ENCODE peak calls at places on chromosomes 11 and 22, in four cellular contexts. R is sigmoid colon, W is transverse colon, V is prostate gland. H is an unnamed sample.

GRCh38 chr11:88979641-88980040 is 86.1 kb downstream of the GRM5 start:
- DNase-seq in R (no peak), V (no peak), W (no peak), H (no peak)

GRCh38 chr22:49011379-49011768 is 816.3 kb downstream of the BRD1 start:
- DNase-seq in R (peak; percentile 25), W (no peak), V (no peak), H (peak; percentile 61)

GRCh38 chr11:49377978-49378377 is 169.6 kb upstream of the FOLH1 start:
- DNase-seq in V (no peak), R (no peak), W (no peak), H (no peak)

GRCh38 chr11:78560826-78561484 is 13.7 kb downstream of the NARS2 start:
- DNase-seq in R (no peak), W (no peak), V (no peak), H (no peak)

GRCh38 chr11:100484948-100485347 is 202.1 kb upstream of the ARHGAP42 start:
- DNase-seq in R (no peak), W (no peak), V (no peak), H (no peak)

GRCh38 chr11:125128450-125128849 is 17.0 kb upstream of the TMEM218 start:
- DNase-seq in R (no peak), W (no peak), V (no peak), H (no peak)

GRCh38 chr11:15931497-15931896 is 424.8 kb downstream of the SOX6 start:
- DNase-seq in R (no peak), V (no peak), W (no peak), H (no peak)

GRCh38 chr11:66326261-66327111 is 9.6 kb upstream of the CD248 start:
- DNase-seq in V (no peak), W (no peak), R (peak; percentile 82), H (no peak)

GRCh38 chr22:46054091-46054877 is 77.3 kb upstream of the WNT7B start:
- DNase-seq in W (peak; percentile 70), R (peak; percentile 90), V (no peak), H (peak; percentile 94)

GRCh38 chr11:64848779-64849599 is 4.5 kb upstream of the CDC42BPG start:
- DNase-seq in V (no peak), W (peak; percentile 89), R (no peak), H (peak; percentile 92)

GRCh38 chr22:45587638-45588481 is 83.8 kb upstream of the ATXN10 start:
- DNase-seq in R (no peak), W (no peak), V (no peak), H (no peak)

GRCh38 chr22:30921108-30921507 is 47.5 kb downstream of the MORC2 start:
- DNase-seq in V (no peak), W (no peak), R (peak; percentile 55), H (no peak)

GRCh38 chr11:102983491-102983890 is 28.0 kb upstream of the MMP13 start:
- DNase-seq in R (no peak), W (no peak), V (no peak), H (no peak)

GRCh38 chr22:48820481-48821345 is 1007.0 kb downstream of the BRD1 start:
- DNase-seq in R (peak; percentile 50), W (no peak), V (no peak), H (peak; percentile 43)

GRCh38 chr22:38869663-38870062 is 2.4 kb downstream of the CBX6 start:
- DNase-seq in R (peak; percentile 47), V (no peak), W (no peak), H (no peak)

GRCh38 chr11:131488208-131488607 is 117.8 kb downstream of the NTM start:
- DNase-seq in W (no peak), R (no peak), V (no peak), H (no peak)

GRCh38 chr11:35711173-35711910 is 48.8 kb downstream of the TRIM44 start:
- DNase-seq in R (no peak), W (no peak), V (no peak), H (no peak)

GRCh38 chr11:59463176-59463575 is 6.4 kb downstream of the OR4D6 start:
- DNase-seq in V (no peak), R (peak; percentile 78), W (no peak), H (no peak)

GRCh38 chr11:27599217-27599616 is 92.6 kb upstream of the LIN7C start:
- DNase-seq in R (no peak), V (no peak), W (no peak), H (no peak)

GRCh38 chr11:125903753-125904659 is at the start of gene DDX25:
- DNase-seq in W (no peak), R (no peak), V (no peak), H (peak; percentile 85)

GRCh38 chr22:42511401-42511891 is 8.2 kb downstream of the RRP7A start:
- DNase-seq in R (no peak), V (no peak), W (peak; percentile 45), H (no peak)

GRCh38 chr11:28517621-28518020 is 409.4 kb downstream of the METTL15 start:
- DNase-seq in W (no peak), R (no peak), V (no peak), H (no peak)

GRCh38 chr11:72688929-72689328 is 14.7 kb upstream of the PDE2A start:
- DNase-seq in W (no peak), V (no peak), R (no peak), H (no peak)

GRCh38 chr22:22702874-22703570 is 58.6 kb downstream of the GGTLC2 start:
- DNase-seq in R (no peak), V (no peak), W (no peak), H (no peak)

GRCh38 chr22:30922151-30922611 is 46.4 kb downstream of the MORC2 start:
- DNase-seq in V (peak; percentile 32), R (peak; percentile 84), W (peak; percentile 62), H (peak; percentile 91)

GRCh38 chr11:18394928-18395734 is 768 bp downstream of the LDHA start:
- DNase-seq in V (peak; percentile 10), R (no peak), W (peak; percentile 34), H (peak; percentile 78)

GRCh38 chr11:107473797-107474196 is 16.2 kb upstream of the CWF19L2 start:
- DNase-seq in R (no peak), W (no peak), V (no peak), H (no peak)

GRCh38 chr11:4006946-4007680 is 87.5 kb upstream of the RRM1 start:
- DNase-seq in V (no peak), R (no peak), W (no peak), H (no peak)

GRCh38 chr22:26903030-26903856 is 245.9 kb downstream of the MIAT start:
- DNase-seq in V (no peak), R (no peak), W (peak; percentile 47), H (no peak)

GRCh38 chr11:133955091-133955846 is 1.5 kb downstream of the IGSF9B start:
- DNase-seq in W (peak; percentile 39), V (no peak), R (peak; percentile 96), H (no peak)

GRCh38 chr22:39731881-39732555 is 161.5 kb downstream of the CACNA1I start:
- DNase-seq in R (no peak), W (no peak), V (no peak), H (peak; percentile 68)

GRCh38 chr22:32531228-32531627 is 56.6 kb downstream of the FBXO7 start:
- DNase-seq in R (peak; percentile 68), W (no peak), V (no peak), H (no peak)

GRCh38 chr11:33248416-33248957 is 8.7 kb upstream of the HIPK3 start:
- DNase-seq in R (no peak), W (no peak), V (no peak), H (no peak)
- TF ChIP-seq POLR2AphosphoS5 in R (no peak), W (no peak), V (no peak), H (no peak)

DNA sequence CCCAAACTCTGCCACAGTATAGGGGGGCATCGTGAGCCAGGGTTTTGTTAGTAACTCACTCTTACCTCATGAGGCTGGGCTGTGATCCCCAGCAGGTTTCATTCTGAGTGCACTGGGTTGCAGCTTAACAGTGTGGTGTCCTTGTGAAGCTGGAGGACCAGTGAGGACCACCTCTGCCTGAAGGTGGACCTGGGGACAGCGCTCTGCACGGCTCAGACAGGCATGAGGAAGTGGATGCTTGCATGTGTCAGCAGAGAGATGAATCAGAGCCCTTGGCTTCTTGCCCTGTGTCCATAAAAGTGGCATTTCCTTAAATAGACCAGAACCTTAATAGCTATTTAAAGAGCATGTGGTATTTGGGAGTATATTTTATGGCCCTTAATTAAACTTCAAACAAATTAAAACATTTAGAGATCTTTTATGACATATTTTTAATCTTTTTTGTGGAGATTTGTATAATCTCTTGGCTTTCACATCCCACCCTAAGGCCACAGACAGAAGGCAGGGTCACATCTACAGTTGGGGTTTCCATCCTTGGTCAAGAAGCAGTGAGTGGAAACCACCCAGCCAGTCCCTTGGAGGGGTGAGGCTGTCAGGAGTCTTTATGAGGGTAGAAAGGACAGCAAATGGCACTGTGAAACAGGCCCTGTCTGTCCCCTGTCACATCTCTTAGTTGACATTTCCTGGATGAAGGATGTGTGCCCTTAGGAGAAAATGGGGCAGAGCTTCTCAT is 24.8 kb upstream of the ADORA2A start:
- DNase-seq in R (peak; percentile 89), V (peak; percentile 98), W (peak; percentile 92), H (no peak)
- H3K4me3 ChIP-seq in R (no peak overlapping the region), V (no peak overlapping the region), W (no peak overlapping the region), H (no peak overlapping the region)

DNA sequence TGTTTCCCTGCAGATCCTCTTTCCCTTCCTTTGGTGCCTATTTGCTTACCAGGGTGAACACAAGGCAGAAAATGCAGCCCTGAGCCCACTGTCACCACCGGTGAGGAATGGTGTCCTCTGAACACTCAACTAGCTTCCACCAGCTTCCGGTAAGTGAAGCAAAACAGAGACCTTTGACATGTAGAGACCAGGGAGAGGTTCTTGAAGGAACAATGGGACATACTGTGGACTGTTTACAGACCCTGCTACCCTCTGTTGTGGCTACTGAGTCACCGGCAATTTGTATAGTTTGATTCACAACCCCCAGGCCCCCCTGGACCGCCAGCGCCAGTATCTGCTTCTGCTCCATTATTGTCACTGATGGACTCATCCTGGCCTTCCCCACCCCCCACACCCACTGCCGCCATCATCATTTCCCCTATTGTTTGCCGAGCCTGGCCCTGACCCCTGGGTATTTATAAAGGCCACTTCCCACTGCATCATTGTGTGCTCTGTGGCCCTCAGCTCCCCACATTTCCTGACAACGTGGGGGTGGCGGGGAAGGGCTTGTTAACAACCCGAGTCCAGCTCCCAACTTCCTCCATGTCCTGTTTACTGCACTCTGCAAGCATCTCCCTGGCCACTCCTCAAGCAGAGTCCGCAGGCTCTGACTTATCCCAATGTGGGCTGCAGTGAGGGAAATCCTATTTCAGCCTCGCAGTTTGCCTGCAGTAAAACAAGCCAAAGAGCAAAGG is 252.9 kb downstream of the ETS1 start:
- DNase-seq in V (no peak), R (peak; percentile 74), W (no peak), H (peak; percentile 87)
- TF ChIP-seq POLR2AphosphoS5 in V (no peak), R (no peak), W (no peak), H (peak; percentile 82)

GRCh38 chr22:36419177-36419911 is 31.6 kb upstream of the MYH9 start:
- DNase-seq in W (peak; percentile 67), V (no peak), R (peak; percentile 81), H (no peak)
- H3K4me3 ChIP-seq in W (peak overlapping the region; percentile 13), V (no peak overlapping the region), R (no peak overlapping the region), H (peak overlapping the region; percentile 42)

GRCh38 chr11:46127150-46127638 is 5.9 kb upstream of the PHF21A start:
- DNase-seq in V (no peak), W (peak; percentile 47), R (no peak), H (peak; percentile 77)
- TF ChIP-seq POLR2AphosphoS5 in V (no peak), W (no peak), R (no peak), H (peak; percentile 65)

GRCh38 chr11:46345881-46346484 is 1.3 kb upstream of the DGKZ start:
- DNase-seq in V (no peak), R (no peak), W (no peak), H (peak; percentile 86)

GRCh38 chr11:46343520-46343919 is 3.7 kb upstream of the DGKZ start:
- DNase-seq in V (no peak), W (no peak), R (no peak), H (no peak)

GRCh38 chr11:46347637-46348311 is 511 bp downstream of the DGKZ start:
- DNase-seq in R (peak; percentile 77), V (no peak), W (peak; percentile 34), H (peak; percentile 94)

GRCh38 chr11:46346886-46347636 is at the start of gene DGKZ:
- DNase-seq in W (peak; percentile 90), R (peak; percentile 93), V (peak; percentile 87), H (peak; percentile 99)

GRCh38 chr11:46345131-46345597 is 2.1 kb upstream of the DGKZ start:
- DNase-seq in W (peak; percentile 43), V (peak; percentile 67), R (no peak), H (peak; percentile 93)
- H3K4me3 ChIP-seq in W (peak overlapping the region; percentile 4), V (peak overlapping the region; percentile 23), R (no peak overlapping the region), H (peak overlapping the region; percentile 25)

H was measured in spleen.